ENCODE peak calls at places on chromosomes 4 and X, in four cellular contexts. T is HepG2, X is H1, N is GM12878. Q is an unnamed sample.

GRCh38 chr4:85929926-85930325 is 429.9 kb downstream of the MAPK10 start:
- DNase-seq in T (peak; percentile 7), N (no peak), X (peak; percentile 64), Q (no peak)

GRCh38 chr4:140044314-140044991 is 109.5 kb downstream of the MAML3 start:
- DNase-seq in T (no peak), X (no peak), N (no peak), Q (no peak)

GRCh38 chrX:12956704-12957541 is 18.0 kb upstream of the TMSB4X start:
- DNase-seq in X (no peak), N (peak; percentile 91), T (no peak), Q (no peak)

GRCh38 chrX:1291110-1291740 is 22.6 kb downstream of the CSF2RA start:
- DNase-seq in X (no peak), T (no peak), N (no peak), Q (no peak)

GRCh38 chr4:100981447-100982204 is 365.7 kb downstream of the PPP3CA start:
- DNase-seq in X (no peak), T (no peak), N (no peak), Q (no peak)

GRCh38 chr4:137587796-137588195 is 55.5 kb upstream of the PCDH18 start:
- DNase-seq in X (no peak), N (no peak), T (no peak), Q (no peak)

GRCh38 chrX:27915617-27916016 is 65.6 kb downstream of the DCAF8L1 start:
- DNase-seq in N (peak; percentile 20), T (no peak), X (no peak), Q (no peak)

GRCh38 chrX:42437211-42437610 is 340.8 kb downstream of the PPP1R2C start:
- DNase-seq in N (no peak), T (no peak), X (no peak), Q (no peak)

GRCh38 chr4:188728359-188728758 is 589.1 kb downstream of the TRIML1 start:
- DNase-seq in X (no peak), T (no peak), N (no peak), Q (no peak)

GRCh38 chr4:146222313-146222712 is 8.0 kb downstream of the REELD1 start:
- DNase-seq in N (no peak), T (no peak), X (no peak), Q (no peak)

GRCh38 chr4:40514409-40515025 is 115.1 kb downstream of the RBM47 start:
- DNase-seq in X (no peak), N (no peak), T (peak; percentile 51), Q (no peak)

GRCh38 chr4:1627417-1628313 is 56.4 kb downstream of the FAM53A start:
- DNase-seq in X (no peak), T (no peak), N (no peak), Q (no peak)

GRCh38 chr4:17317526-17317925 is 194.4 kb downstream of the QDPR start:
- DNase-seq in N (no peak), T (no peak), X (no peak), Q (no peak)

GRCh38 chrX:40749874-40750273 is 14.5 kb upstream of the MED14 start:
- DNase-seq in N (peak; percentile 65), T (no peak), X (no peak), Q (no peak)

GRCh38 chr4:99617374-99617773 is 40.3 kb downstream of the C4orf54 start:
- DNase-seq in X (no peak), N (no peak), T (no peak), Q (no peak)

GRCh38 chrX:56314334-56314733 is 82.2 kb downstream of the KLF8 start:
- DNase-seq in N (no peak), X (no peak), T (no peak), Q (no peak)

GRCh38 chr4:113610542-113610941 is 151.0 kb downstream of the CAMK2D start:
- DNase-seq in N (no peak), X (no peak), T (no peak), Q (no peak)

GRCh38 chr4:89056292-89056952 is 563 bp downstream of the FAM13A start:
- DNase-seq in N (no peak), X (no peak), T (no peak), Q (no peak)

GRCh38 chr4:139943277-139943676 is 210.7 kb downstream of the MAML3 start:
- DNase-seq in X (no peak), N (no peak), T (no peak), Q (peak; percentile 30)

GRCh38 chr4:111999801-112000200 is 145.5 kb upstream of the FAM241A start:
- DNase-seq in T (no peak), N (no peak), X (no peak), Q (no peak)

GRCh38 chrX:79065696-79066095 is 78.8 kb upstream of the GPR174 start:
- DNase-seq in T (no peak), N (peak; percentile 51), X (no peak), Q (no peak)

GRCh38 chr4:147975325-147975724 is 243.4 kb downstream of the ARHGAP10 start:
- DNase-seq in T (no peak), N (no peak), X (no peak), Q (no peak)

GRCh38 chr4:88411491-88412101 is 32.9 kb downstream of the HERC6 start:
- DNase-seq in N (peak; percentile 13), T (no peak), X (no peak), Q (no peak)

GRCh38 chrX:50093627-50094026 is 107.2 kb downstream of the AKAP4 start:
- DNase-seq in N (no peak), T (peak; percentile 33), X (no peak), Q (no peak)

DNA sequence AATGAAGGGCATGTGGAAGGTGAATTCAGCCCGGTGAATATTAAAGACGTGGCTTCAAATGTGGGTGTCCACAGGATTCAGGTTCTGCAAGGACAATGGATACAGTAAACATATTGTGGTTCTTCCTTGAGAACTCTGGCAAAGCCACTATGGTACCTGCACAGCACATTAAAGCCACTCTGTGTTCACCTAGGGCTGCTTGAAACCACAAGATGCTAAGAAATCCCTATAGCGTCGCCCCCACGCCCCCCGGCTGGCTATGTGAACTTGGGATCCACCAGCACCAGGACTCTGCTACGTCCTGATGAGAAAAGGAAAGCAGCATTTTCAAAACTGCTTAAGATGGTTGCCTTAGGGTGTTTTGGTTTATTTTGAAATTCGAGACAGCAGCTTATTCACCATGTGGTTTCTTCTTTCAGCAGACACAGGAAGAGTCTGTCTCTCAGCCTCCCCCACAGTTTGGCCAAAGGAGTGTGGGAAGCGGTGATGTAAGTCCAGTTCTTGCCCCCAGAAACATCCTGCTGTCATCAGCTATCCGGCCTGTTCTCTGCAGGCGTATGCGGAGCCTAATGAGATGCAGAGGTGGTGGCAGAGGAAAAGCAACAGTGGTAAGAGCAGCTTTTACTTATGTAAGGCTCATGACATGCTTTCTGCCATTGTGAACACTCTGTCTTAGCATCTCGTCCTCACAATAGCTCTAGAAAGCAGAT is 111.5 kb downstream of the AFAP1 start:
- DNase-seq in N (no peak), X (no peak), T (no peak), Q (peak; percentile 69)
- H3K4me1 ChIP-seq in N (no peaks in the 10 kb centered on the region), X (peaks cover 7% of the 10 kb centered on the region), T (peaks cover 20% of the 10 kb centered on the region), Q (peaks cover 11% of the 10 kb centered on the region)

DNA sequence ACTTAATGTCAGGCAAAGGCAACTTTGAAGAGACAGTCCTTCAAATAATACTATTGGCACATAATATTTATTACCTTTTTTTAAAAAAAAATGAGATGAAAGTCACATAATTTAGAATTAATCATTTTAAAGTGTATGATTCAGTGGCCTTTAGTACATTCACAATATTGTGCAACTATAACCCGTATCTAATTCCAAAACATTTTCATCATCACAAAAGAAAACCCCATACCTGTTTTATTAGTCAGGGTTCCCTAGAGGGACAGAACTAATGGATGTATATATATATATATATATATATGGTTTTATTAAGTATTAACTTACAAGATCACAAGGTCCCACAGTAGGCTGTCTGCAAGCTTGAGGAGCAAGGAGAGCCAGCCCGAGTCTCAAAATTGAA is 94.8 kb upstream of the TEX13A start:
- DNase-seq in T (no peak), N (no peak), X (no peak), Q (no peak)
- TF ChIP-seq SUZ12 in T (no peak), N (no peak), X (no peak), Q (no peak)

DNA sequence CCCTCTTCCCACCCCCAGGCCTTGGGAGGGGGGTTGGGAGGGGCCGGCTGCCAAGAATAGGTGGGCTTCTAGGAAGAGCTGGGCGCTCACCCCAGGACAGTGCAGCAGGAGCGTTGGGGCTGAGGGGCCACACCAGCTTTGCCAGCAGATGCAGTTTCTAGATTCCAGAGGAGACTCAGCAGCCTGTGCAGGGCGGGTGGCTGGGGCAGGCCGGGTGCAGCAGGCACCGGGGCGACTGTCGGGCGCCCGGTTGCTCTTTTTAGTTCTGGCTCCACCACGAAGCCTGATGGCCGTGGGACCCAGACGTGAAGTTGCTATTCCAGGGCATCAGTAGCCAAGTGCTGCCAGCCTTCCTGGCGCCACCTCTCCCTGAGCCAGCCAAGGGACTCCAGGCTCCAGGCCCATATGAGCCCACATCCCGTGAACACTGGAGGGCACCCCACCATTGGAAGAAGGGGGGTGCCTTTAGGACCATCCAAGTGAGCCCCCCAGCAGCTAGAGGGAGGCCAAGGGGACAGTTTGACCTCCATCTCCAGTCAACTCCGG is 5.8 kb downstream of the SSR4 start:
- DNase-seq in T (no peak), N (no peak), X (no peak), Q (no peak)
- H3K9me3 ChIP-seq in T (no peaks in the 10 kb centered on the region), N (no peaks in the 10 kb centered on the region), X (no peaks in the 10 kb centered on the region), Q (no peaks in the 10 kb centered on the region)

GRCh38 chr4:42638276-42638675 is 18.6 kb downstream of the ATP8A1 start:
- DNase-seq in X (no peak), N (no peak), T (no peak), Q (no peak)
- H3K4me1 ChIP-seq in X (peaks cover 2% of the 10 kb centered on the region), N (peaks cover 76% of the 10 kb centered on the region), T (no peaks in the 10 kb centered on the region), Q (no peaks in the 10 kb centered on the region)

GRCh38 chr4:168574581-168575295 is 77.9 kb downstream of the PALLD start:
- DNase-seq in X (no peak), T (no peak), N (no peak), Q (no peak)
- TF ChIP-seq SUZ12 in X (no peak), T (no peak), N (no peak), Q (no peak)

GRCh38 chr4:182810103-182810605 is 107.0 kb downstream of the DCTD start:
- DNase-seq in N (no peak), X (no peak), T (no peak), Q (no peak)
- H3K9me3 ChIP-seq in N (peaks cover 7% of the 10 kb centered on the region), X (peaks cover 15% of the 10 kb centered on the region), T (peaks cover 4% of the 10 kb centered on the region), Q (peaks cover 28% of the 10 kb centered on the region)

GRCh38 chr4:158782539-158783360 is 13.9 kb downstream of the FNIP2 start:
- DNase-seq in X (no peak), N (peak; percentile 46), T (peak; percentile 72), Q (no peak)
- H3K4me1 ChIP-seq in X (no peaks in the 10 kb centered on the region), N (peaks cover 7% of the 10 kb centered on the region), T (peaks cover 77% of the 10 kb centered on the region), Q (no peaks in the 10 kb centered on the region)